ENCODE peak calls at places on chromosomes 16 and 17, in four cellular contexts. X, V, N and S are unnamed samples.

GRCh38 chr17:32783602-32784001 is 93.3 kb downstream of the MYO1D start:
- DNase-seq in X (no peak), V (peak), N (peak), S (peak)

GRCh38 chr17:64250211-64250835 is 12.7 kb downstream of the TEX2 start:
- DNase-seq in X (peak), V (no peak), N (no peak), S (no peak)

GRCh38 chr17:49315974-49316570 is 46.0 kb downstream of the ZNF652 start:
- DNase-seq in X (no peak), V (peak), N (no peak), S (no peak)

GRCh38 chr16:68146583-68146982 is 61.4 kb downstream of the NFATC3 start:
- DNase-seq in X (no peak), V (peak), N (peak), S (no peak)

GRCh38 chr17:32584792-32585191 is 98.0 kb downstream of the CDK5R1 start:
- DNase-seq in X (no peak), V (peak), N (no peak), S (no peak)

GRCh38 chr16:28320023-28320561 is 27.8 kb downstream of the SBK1 start:
- DNase-seq in X (no peak), V (no peak), N (no peak), S (no peak)

GRCh38 chr16:48323783-48324775 is 61.1 kb downstream of the SIAH1 start:
- DNase-seq in X (no peak), V (peak), N (no peak), S (no peak)

GRCh38 chr16:85586360-85587145 is 26.6 kb upstream of the GSE1 start:
- DNase-seq in X (no peak), V (no peak), N (no peak), S (peak)

GRCh38 chr16:83187404-83187803 is 560.6 kb downstream of the CDH13 start:
- DNase-seq in X (no peak), V (peak), N (peak), S (no peak)

GRCh38 chr16:89020068-89020924 is 43.3 kb upstream of the CBFA2T3 start:
- DNase-seq in X (no peak), V (peak), N (no peak), S (no peak)

GRCh38 chr16:67441289-67441753 is 10.4 kb downstream of the HSD11B2 start:
- DNase-seq in X (no peak), V (no peak), N (no peak), S (no peak)

GRCh38 chr17:8206536-8206935 is 3.8 kb downstream of the AURKB start:
- DNase-seq in X (no peak), V (no peak), N (no peak), S (no peak)

GRCh38 chr17:16484445-16485169 is 7.4 kb downstream of the LRRC75A start:
- DNase-seq in X (no peak), V (no peak), N (no peak), S (no peak)

GRCh38 chr17:64685705-64686104 is 23.6 kb upstream of the SMURF2 start:
- DNase-seq in X (peak), V (no peak), N (no peak), S (no peak)

GRCh38 chr16:23679274-23679985 is 741 bp downstream of the PLK1 start:
- DNase-seq in X (no peak), V (peak), N (peak), S (peak)

GRCh38 chr16:69131749-69132423 is 502 bp downstream of the CHTF8 start:
- DNase-seq in X (no peak), V (peak), N (peak), S (peak)

GRCh38 chr17:58383892-58384462 is 32.0 kb upstream of the SUPT4H1 start:
- DNase-seq in X (no peak), V (no peak), N (no peak), S (no peak)